ENCODE peak calls at places on chromosomes 4 and X, in seven cellular contexts. One of them, this sample, is unnamed.

GRCh38 chr4:182969651-182970279 is 52.6 kb upstream of the DCTD start:
- DNase-seq in A172: peak
- DNase-seq in germinal center: no peak
- DNase-seq in head of caudate nucleus: no peak
- DNase-seq in colonic mucosa: no peak
- DNase-seq in K562: peak
- DNase-seq in sigmoid colon: no peak
- DNase-seq in this sample: no peak

GRCh38 chrX:101229155-101229554 is 9.6 kb downstream of the DRP2 start:
- DNase-seq in A172: peak
- DNase-seq in germinal center: no peak
- DNase-seq in head of caudate nucleus: no peak
- DNase-seq in colonic mucosa: no peak
- DNase-seq in K562: no peak
- DNase-seq in sigmoid colon: no peak
- DNase-seq in this sample: no peak

GRCh38 chr4:113996599-113997177 is 17.2 kb upstream of the ARSJ start:
- DNase-seq in A172: peak
- DNase-seq in germinal center: no peak
- DNase-seq in head of caudate nucleus: no peak
- DNase-seq in colonic mucosa: no peak
- DNase-seq in K562: no peak
- DNase-seq in sigmoid colon: no peak
- DNase-seq in this sample: no peak

GRCh38 chr4:155353923-155354540 is 22.7 kb downstream of the MAP9 start:
- DNase-seq in A172: peak
- DNase-seq in germinal center: peak
- DNase-seq in head of caudate nucleus: peak
- DNase-seq in colonic mucosa: peak
- DNase-seq in K562: peak
- DNase-seq in sigmoid colon: peak
- DNase-seq in this sample: peak

GRCh38 chr4:54440394-54441223 is 211.5 kb downstream of the PDGFRA start:
- DNase-seq in A172: peak
- DNase-seq in germinal center: peak
- DNase-seq in head of caudate nucleus: peak
- DNase-seq in colonic mucosa: peak
- DNase-seq in K562: peak
- DNase-seq in sigmoid colon: no peak
- DNase-seq in this sample: peak

GRCh38 chr4:70630162-70630561 is 1.6 kb downstream of the ENAM start:
- DNase-seq in A172: no peak
- DNase-seq in germinal center: no peak
- DNase-seq in head of caudate nucleus: no peak
- DNase-seq in colonic mucosa: no peak
- DNase-seq in K562: no peak
- DNase-seq in sigmoid colon: no peak
- DNase-seq in this sample: no peak

GRCh38 chr4:17098946-17099345 is 200.5 kb upstream of the LDB2 start:
- DNase-seq in A172: no peak
- DNase-seq in germinal center: no peak
- DNase-seq in head of caudate nucleus: no peak
- DNase-seq in colonic mucosa: no peak
- DNase-seq in K562: no peak
- DNase-seq in sigmoid colon: no peak
- DNase-seq in this sample: no peak

GRCh38 chrX:120309873-120310730 is 1.2 kb downstream of the TMEM255A start:
- DNase-seq in A172: peak
- DNase-seq in germinal center: no peak
- DNase-seq in head of caudate nucleus: peak
- DNase-seq in colonic mucosa: peak
- DNase-seq in K562: no peak
- DNase-seq in sigmoid colon: no peak
- DNase-seq in this sample: no peak

GRCh38 chrX:24561121-24561520 is 86.0 kb downstream of the PCYT1B start:
- DNase-seq in A172: peak
- DNase-seq in germinal center: peak
- DNase-seq in head of caudate nucleus: no peak
- DNase-seq in colonic mucosa: no peak
- DNase-seq in K562: peak
- DNase-seq in sigmoid colon: no peak
- DNase-seq in this sample: peak

GRCh38 chr4:61805237-61805636 is 605.1 kb downstream of the ADGRL3 start:
- DNase-seq in A172: no peak
- DNase-seq in germinal center: no peak
- DNase-seq in head of caudate nucleus: no peak
- DNase-seq in colonic mucosa: no peak
- DNase-seq in K562: no peak
- DNase-seq in sigmoid colon: no peak
- DNase-seq in this sample: no peak

GRCh38 chrX:64150775-64151174 is 54.7 kb downstream of the AMER1 start:
- DNase-seq in A172: no peak
- DNase-seq in germinal center: no peak
- DNase-seq in head of caudate nucleus: no peak
- DNase-seq in colonic mucosa: no peak
- DNase-seq in K562: no peak
- DNase-seq in sigmoid colon: no peak
- DNase-seq in this sample: no peak

GRCh38 chrX:319579-320125 is 1.1 kb upstream of the GTPBP6 start:
- DNase-seq in A172: no peak
- DNase-seq in germinal center: no peak
- DNase-seq in head of caudate nucleus: peak
- DNase-seq in colonic mucosa: no peak
- DNase-seq in K562: no peak
- DNase-seq in sigmoid colon: no peak
- DNase-seq in this sample: no peak

GRCh38 chr4:169102011-169102410 is 92.0 kb upstream of the CBR4 start:
- DNase-seq in A172: no peak
- DNase-seq in germinal center: no peak
- DNase-seq in head of caudate nucleus: no peak
- DNase-seq in colonic mucosa: no peak
- DNase-seq in K562: no peak
- DNase-seq in sigmoid colon: no peak
- DNase-seq in this sample: no peak

GRCh38 chrX:110966839-110967238 is 129.2 kb upstream of the PAK3 start:
- DNase-seq in A172: no peak
- DNase-seq in germinal center: no peak
- DNase-seq in head of caudate nucleus: no peak
- DNase-seq in colonic mucosa: no peak
- DNase-seq in K562: no peak
- DNase-seq in sigmoid colon: no peak
- DNase-seq in this sample: no peak

GRCh38 chrX:23554304-23554703 is 113.0 kb upstream of the PRDX4 start:
- DNase-seq in A172: peak
- DNase-seq in germinal center: no peak
- DNase-seq in head of caudate nucleus: no peak
- DNase-seq in colonic mucosa: no peak
- DNase-seq in K562: no peak
- DNase-seq in sigmoid colon: no peak
- DNase-seq in this sample: peak

GRCh38 chr4:136748777-136749176 is 783.5 kb downstream of the PCDH18 start:
- DNase-seq in A172: no peak
- DNase-seq in germinal center: no peak
- DNase-seq in head of caudate nucleus: no peak
- DNase-seq in colonic mucosa: no peak
- DNase-seq in K562: no peak
- DNase-seq in sigmoid colon: no peak
- DNase-seq in this sample: no peak

GRCh38 chr4:985123-985830 is 1.6 kb upstream of the IDUA start:
- DNase-seq in A172: no peak
- DNase-seq in germinal center: peak
- DNase-seq in head of caudate nucleus: peak
- DNase-seq in colonic mucosa: peak
- DNase-seq in K562: peak
- DNase-seq in sigmoid colon: no peak
- DNase-seq in this sample: peak

GRCh38 chr4:1116837-1117236 is 3.5 kb upstream of the RNF212 start:
- DNase-seq in A172: no peak
- DNase-seq in germinal center: no peak
- DNase-seq in head of caudate nucleus: peak
- DNase-seq in colonic mucosa: no peak
- DNase-seq in K562: no peak
- DNase-seq in sigmoid colon: no peak
- DNase-seq in this sample: no peak

GRCh38 chr4:179225594-179225993 is 1783.4 kb upstream of the AGA start:
- DNase-seq in A172: peak
- DNase-seq in germinal center: no peak
- DNase-seq in head of caudate nucleus: no peak
- DNase-seq in colonic mucosa: no peak
- DNase-seq in K562: no peak
- DNase-seq in sigmoid colon: no peak
- DNase-seq in this sample: no peak

GRCh38 chr4:169103966-169104412 is 93.9 kb upstream of the CBR4 start:
- DNase-seq in A172: peak
- DNase-seq in germinal center: no peak
- DNase-seq in head of caudate nucleus: no peak
- DNase-seq in colonic mucosa: no peak
- DNase-seq in K562: no peak
- DNase-seq in sigmoid colon: no peak
- DNase-seq in this sample: no peak

GRCh38 chr4:113212613-113213012 is 163.2 kb downstream of the ANK2 start:
- DNase-seq in A172: no peak
- DNase-seq in germinal center: no peak
- DNase-seq in head of caudate nucleus: no peak
- DNase-seq in colonic mucosa: no peak
- DNase-seq in K562: no peak
- DNase-seq in sigmoid colon: no peak
- DNase-seq in this sample: no peak

GRCh38 chr4:31366041-31366440 is 645.9 kb downstream of the PCDH7 start:
- DNase-seq in A172: no peak
- DNase-seq in germinal center: no peak
- DNase-seq in head of caudate nucleus: no peak
- DNase-seq in colonic mucosa: no peak
- DNase-seq in K562: no peak
- DNase-seq in sigmoid colon: no peak
- DNase-seq in this sample: no peak

GRCh38 chr4:3059896-3060295 is 14.4 kb downstream of the HTT-AS start:
- DNase-seq in A172: no peak
- DNase-seq in germinal center: no peak
- DNase-seq in head of caudate nucleus: no peak
- DNase-seq in colonic mucosa: no peak
- DNase-seq in K562: no peak
- DNase-seq in sigmoid colon: no peak
- DNase-seq in this sample: no peak

GRCh38 chr4:182492456-182492855 is 249.3 kb downstream of the TENM3 start:
- DNase-seq in A172: peak
- DNase-seq in germinal center: no peak
- DNase-seq in head of caudate nucleus: no peak
- DNase-seq in colonic mucosa: no peak
- DNase-seq in K562: no peak
- DNase-seq in sigmoid colon: no peak
- DNase-seq in this sample: no peak

GRCh38 chr4:176883108-176883550 is 90.4 kb upstream of the VEGFC start:
- DNase-seq in A172: peak
- DNase-seq in germinal center: no peak
- DNase-seq in head of caudate nucleus: no peak
- DNase-seq in colonic mucosa: no peak
- DNase-seq in K562: no peak
- DNase-seq in sigmoid colon: no peak
- DNase-seq in this sample: no peak

GRCh38 chr4:73718375-73719373 is 21.7 kb upstream of the CXCL8 start:
- DNase-seq in A172: no peak
- DNase-seq in germinal center: no peak
- DNase-seq in head of caudate nucleus: no peak
- DNase-seq in colonic mucosa: no peak
- DNase-seq in K562: no peak
- DNase-seq in sigmoid colon: no peak
- DNase-seq in this sample: no peak

GRCh38 chr4:43560047-43560446 is 667.5 kb downstream of the GRXCR1 start:
- DNase-seq in A172: no peak
- DNase-seq in germinal center: no peak
- DNase-seq in head of caudate nucleus: no peak
- DNase-seq in colonic mucosa: no peak
- DNase-seq in K562: no peak
- DNase-seq in sigmoid colon: no peak
- DNase-seq in this sample: no peak

GRCh38 chr4:24774452-24774851 is 20.9 kb upstream of the SOD3 start:
- DNase-seq in A172: no peak
- DNase-seq in germinal center: no peak
- DNase-seq in head of caudate nucleus: no peak
- DNase-seq in colonic mucosa: no peak
- DNase-seq in K562: no peak
- DNase-seq in sigmoid colon: no peak
- DNase-seq in this sample: no peak

GRCh38 chrX:152245231-152245630 is 106.9 kb upstream of the MAGEA10 start:
- DNase-seq in A172: peak
- DNase-seq in germinal center: no peak
- DNase-seq in head of caudate nucleus: no peak
- DNase-seq in colonic mucosa: no peak
- DNase-seq in K562: no peak
- DNase-seq in sigmoid colon: no peak
- DNase-seq in this sample: no peak

GRCh38 chr4:3250956-3251690 is 2.2 kb downstream of the MSANTD1 start:
- DNase-seq in A172: peak
- DNase-seq in germinal center: no peak
- DNase-seq in head of caudate nucleus: no peak
- DNase-seq in colonic mucosa: no peak
- DNase-seq in K562: no peak
- DNase-seq in sigmoid colon: peak
- DNase-seq in this sample: no peak

GRCh38 chrX:39144965-39145364 is 343.7 kb downstream of the MID1IP1 start:
- DNase-seq in A172: no peak
- DNase-seq in germinal center: peak
- DNase-seq in head of caudate nucleus: no peak
- DNase-seq in colonic mucosa: no peak
- DNase-seq in K562: no peak
- DNase-seq in sigmoid colon: no peak
- DNase-seq in this sample: no peak